ENCODE peak calls at places on chromosomes 6 and 20, in seven cellular contexts. A is neural progenitor cell, R is neuronal stem cell, K is PC-3, D is H9, T is fibroblast of lung, C is H1. G is an unnamed sample.

GRCh38 chr6:126204598-126204997 is 135.3 kb upstream of the CENPW start:
- DNase-seq in A (no peak), R (no peak), K (no peak), D (no peak), T (no peak), C (no peak), G (no peak)

GRCh38 chr6:113819169-113819830 is 37.8 kb upstream of the MARCKS start:
- DNase-seq in A (no peak), R (no peak), K (no peak), D (no peak), T (no peak), C (no peak), G (no peak)

GRCh38 chr6:64074981-64075380 is 439.4 kb downstream of the PHF3 start:
- DNase-seq in A (no peak), R (no peak), K (no peak), D (no peak), T (peak; percentile 9), C (no peak), G (no peak)

GRCh38 chr6:148217921-148218320 is 124.7 kb upstream of the SASH1 start:
- DNase-seq in A (no peak), R (no peak), K (no peak), D (no peak), T (no peak), C (no peak), G (no peak)

GRCh38 chr6:27503436-27504030 is 30.6 kb upstream of the ZNF184 start:
- DNase-seq in A (peak; percentile 73), R (peak; percentile 80), K (peak; percentile 91), D (peak; percentile 76), T (peak; percentile 87), C (peak; percentile 96), G (peak; percentile 86)

GRCh38 chr20:60058869-60059268 is 100.6 kb downstream of the CDH26 start:
- DNase-seq in A (no peak), R (no peak), K (no peak), D (no peak), T (no peak), C (no peak), G (no peak)

GRCh38 chr6:141105481-141105880 is 1027.2 kb upstream of the GJE1 start:
- DNase-seq in A (peak; percentile 93), R (peak; percentile 89), K (no peak), D (peak; percentile 76), T (peak; percentile 12), C (no peak), G (peak; percentile 92)

GRCh38 chr6:150377211-150377781 is 8.5 kb downstream of the IYD start:
- DNase-seq in A (peak; percentile 40), R (peak; percentile 17), K (no peak), D (no peak), T (no peak), C (no peak), G (no peak)

GRCh38 chr6:44262467-44263356 is 2.6 kb downstream of the NFKBIE start:
- DNase-seq in A (no peak), R (no peak), K (no peak), D (no peak), T (no peak), C (no peak), G (no peak)

GRCh38 chr6:137665342-137665741 is 171.1 kb upstream of the OLIG3 start:
- DNase-seq in A (no peak), R (no peak), K (no peak), D (no peak), T (no peak), C (no peak), G (no peak)

GRCh38 chr6:138979365-138979764 is 8.7 kb downstream of the REPS1 start:
- DNase-seq in A (no peak), R (no peak), K (no peak), D (no peak), T (no peak), C (no peak), G (no peak)

GRCh38 chr20:34907616-34908469 is 31.4 kb downstream of the ACSS2 start:
- DNase-seq in A (peak; percentile 17), R (no peak), K (peak; percentile 100), D (no peak), T (peak; percentile 84), C (no peak), G (peak; percentile 98)

GRCh38 chr6:105882833-105883232 is 203.3 kb upstream of the PRDM1 start:
- DNase-seq in A (no peak), R (no peak), K (no peak), D (no peak), T (no peak), C (no peak), G (no peak)

GRCh38 chr6:105886066-105886811 is 199.9 kb upstream of the PRDM1 start:
- DNase-seq in A (no peak), R (no peak), K (no peak), D (no peak), T (no peak), C (no peak), G (no peak)

GRCh38 chr6:105883966-105884365 is 202.2 kb upstream of the PRDM1 start:
- DNase-seq in A (no peak), R (no peak), K (no peak), D (no peak), T (no peak), C (no peak), G (no peak)

GRCh38 chr6:105882071-105882803 is 203.9 kb upstream of the PRDM1 start:
- DNase-seq in A (no peak), R (no peak), K (peak; percentile 16), D (no peak), T (peak; percentile 26), C (no peak), G (no peak)

DNA sequence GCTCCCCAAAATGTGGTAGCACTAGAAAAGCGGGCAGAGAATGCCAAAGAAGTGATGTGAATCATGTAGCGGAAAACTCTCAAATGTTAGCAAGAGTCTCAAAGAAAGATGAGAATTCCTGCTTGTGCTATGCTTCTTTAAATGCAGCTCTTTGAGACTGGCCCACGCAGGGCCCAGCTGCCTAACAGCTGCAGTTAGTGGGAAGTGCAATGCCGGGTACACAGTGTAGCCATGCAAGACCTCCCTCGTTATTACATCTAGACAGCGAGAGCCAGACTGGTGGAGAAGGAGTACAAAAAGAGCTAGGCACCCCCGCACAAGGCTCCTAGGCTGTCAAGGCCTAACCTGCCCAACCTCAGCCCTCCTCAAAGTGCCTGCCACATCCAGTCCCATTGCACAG is 201.7 kb upstream of the PRDM1 start:
- DNase-seq in A (no peak), R (no peak), K (no peak), D (no peak), T (no peak), C (no peak), G (no peak)
- H3K9ac ChIP-seq in A (no peak overlapping the region), R (no peak overlapping the region), K (no peak overlapping the region), D (no peak overlapping the region), T (no peak overlapping the region), C (no peak overlapping the region), G (no peak overlapping the region)

DNA sequence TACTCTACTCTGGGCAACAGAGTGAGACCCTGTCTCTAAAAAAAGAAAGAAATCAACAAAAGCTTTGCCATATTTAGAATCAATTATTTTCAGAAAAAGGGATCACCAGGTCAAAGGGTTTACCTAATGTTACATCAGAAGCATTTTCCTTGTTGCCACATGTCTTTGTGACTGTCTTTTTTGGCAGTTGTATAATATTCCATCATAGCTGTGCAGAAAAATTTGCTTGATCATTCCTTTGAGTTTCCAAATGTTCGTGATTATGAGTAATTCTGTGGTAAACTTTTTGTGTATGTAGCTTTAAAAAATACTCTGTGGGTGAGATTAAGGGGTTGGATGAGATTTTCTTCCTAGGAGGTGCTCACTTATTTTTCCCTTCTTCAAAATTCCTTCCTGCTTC is 26.4 kb downstream of the PNPLA1 start:
- DNase-seq in A (no peak), R (no peak), K (no peak), D (no peak), T (no peak), C (no peak), G (no peak)
- H3K9ac ChIP-seq in A (no peak overlapping the region), R (no peak overlapping the region), K (no peak overlapping the region), D (no peak overlapping the region), T (no peak overlapping the region), C (no peak overlapping the region), G (no peak overlapping the region)

DNA sequence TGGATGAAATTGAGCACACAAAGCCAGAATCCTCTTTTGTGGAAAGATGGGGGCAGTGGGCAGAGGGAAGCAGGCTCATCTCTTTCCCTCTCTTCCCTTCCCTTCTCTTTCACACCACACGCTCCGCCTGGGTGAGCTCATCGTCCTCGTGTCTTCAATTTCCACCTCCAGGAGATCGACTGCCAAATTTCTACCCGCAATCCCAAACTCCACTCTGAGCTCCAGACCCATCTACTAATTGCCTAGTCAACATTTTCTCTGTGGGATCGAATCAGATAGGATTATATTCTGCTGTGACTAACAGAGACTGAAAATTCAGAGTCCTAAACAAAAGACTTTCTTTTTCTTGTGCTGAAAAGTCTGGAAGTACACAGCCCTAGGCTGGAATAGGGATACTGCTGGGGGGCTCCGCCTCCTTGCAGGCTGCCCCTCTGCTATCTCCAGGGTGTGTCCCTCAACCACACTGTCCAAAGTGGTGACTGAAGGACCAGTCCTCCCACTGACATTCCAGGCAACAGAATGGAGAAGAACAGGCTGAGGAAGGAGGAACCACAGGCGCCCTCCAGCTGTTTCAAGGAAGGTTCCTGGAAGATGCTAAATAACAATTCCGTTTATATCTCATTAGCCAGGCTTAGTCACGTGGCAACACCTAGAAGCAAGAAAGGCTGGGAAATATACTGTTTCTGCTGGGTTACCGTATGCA is 5.0 kb upstream of the HSPA12B start:
- DNase-seq in A (no peak), R (no peak), K (peak; percentile 42), D (no peak), T (peak; percentile 48), C (no peak), G (no peak)
- H3K9ac ChIP-seq in A (no peak overlapping the region), R (no peak overlapping the region), K (no peak overlapping the region), D (no peak overlapping the region), T (no peak overlapping the region), C (no peak overlapping the region), G (peak overlapping the region; percentile 13)

DNA sequence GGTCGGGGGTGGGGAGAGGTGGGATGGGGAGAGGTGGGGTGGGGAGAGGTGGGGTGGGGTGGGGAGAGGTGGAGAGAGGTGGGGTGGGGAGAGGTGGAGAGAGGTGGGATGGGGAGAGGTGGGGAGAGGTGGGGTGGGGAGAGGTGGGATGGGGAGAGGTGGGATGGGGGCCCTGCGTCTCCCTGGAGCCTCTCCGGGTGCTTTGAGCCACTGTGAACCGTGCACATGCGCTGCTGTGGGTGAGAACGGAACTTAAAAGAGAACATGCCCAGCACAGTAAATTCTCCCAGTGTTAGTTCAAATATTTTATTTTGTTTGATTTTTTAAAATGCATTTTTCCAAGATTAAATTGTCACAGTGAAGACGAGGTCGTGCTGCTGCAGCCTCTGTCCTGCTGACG is 16.7 kb downstream of the SS18L1 start:
- DNase-seq in A (no peak), R (no peak), K (no peak), D (no peak), T (no peak), C (no peak), G (no peak)
- H3K9ac ChIP-seq in A (no peak overlapping the region), R (no peak overlapping the region), K (no peak overlapping the region), D (no peak overlapping the region), T (no peak overlapping the region), C (no peak overlapping the region), G (no peak overlapping the region)

G was measured in SK-N-MC.